ENCODE peak calls at places on chromosomes 11 and 22, in eight cellular contexts. One of them, this sample, is unnamed.
A peak's percentile ranks its signal among the peaks of the same experiment; 100 is the strongest.

GRCh38 chr22:46469701-46470100 is 67.7 kb downstream of the CELSR1 start:
- DNase-seq in fibroblast of the aortic adventitia: no peak
- DNase-seq in T47D: peak; percentile 55
- DNase-seq in cardiac muscle cell: no peak
- DNase-seq in H54: no peak
- DNase-seq in NCI-H2081 treated with DMSO at 0.1 percent for 48 hours: no peak
- DNase-seq in EL: no peak
- DNase-seq in RPMI7951: no peak
- DNase-seq in this sample: no peak

GRCh38 chr11:23866641-23867040 is 630.2 kb upstream of the LUZP2 start:
- DNase-seq in fibroblast of the aortic adventitia: peak; percentile 16
- DNase-seq in T47D: no peak
- DNase-seq in cardiac muscle cell: no peak
- DNase-seq in H54: no peak
- DNase-seq in NCI-H2081 treated with DMSO at 0.1 percent for 48 hours: no peak
- DNase-seq in EL: peak; percentile 13
- DNase-seq in RPMI7951: no peak
- DNase-seq in this sample: no peak

GRCh38 chr11:69355346-69355940 is 61.5 kb downstream of the MYEOV start:
- DNase-seq in fibroblast of the aortic adventitia: no peak
- DNase-seq in T47D: no peak
- DNase-seq in cardiac muscle cell: no peak
- DNase-seq in H54: no peak
- DNase-seq in NCI-H2081 treated with DMSO at 0.1 percent for 48 hours: no peak
- DNase-seq in EL: no peak
- DNase-seq in RPMI7951: no peak
- DNase-seq in this sample: no peak

GRCh38 chr11:76455331-76455730 is 10.5 kb downstream of the EMSY start:
- DNase-seq in fibroblast of the aortic adventitia: no peak
- DNase-seq in T47D: no peak
- DNase-seq in cardiac muscle cell: peak; percentile 60
- DNase-seq in H54: no peak
- DNase-seq in NCI-H2081 treated with DMSO at 0.1 percent for 48 hours: no peak
- DNase-seq in EL: peak; percentile 40
- DNase-seq in RPMI7951: no peak
- DNase-seq in this sample: no peak

GRCh38 chr11:83070878-83071640 is 638 bp downstream of the RAB30 start:
- DNase-seq in fibroblast of the aortic adventitia: peak; percentile 41
- DNase-seq in T47D: peak; percentile 27
- DNase-seq in cardiac muscle cell: peak; percentile 30
- DNase-seq in H54: no peak
- DNase-seq in NCI-H2081 treated with DMSO at 0.1 percent for 48 hours: no peak
- DNase-seq in EL: peak; percentile 32
- DNase-seq in RPMI7951: peak; percentile 18
- DNase-seq in this sample: no peak

GRCh38 chr11:90204832-90205646 is 17.8 kb downstream of the CHORDC1 start:
- DNase-seq in fibroblast of the aortic adventitia: peak; percentile 75
- DNase-seq in T47D: no peak
- DNase-seq in cardiac muscle cell: peak; percentile 76
- DNase-seq in H54: no peak
- DNase-seq in NCI-H2081 treated with DMSO at 0.1 percent for 48 hours: no peak
- DNase-seq in EL: peak; percentile 53
- DNase-seq in RPMI7951: peak; percentile 58
- DNase-seq in this sample: no peak

GRCh38 chr11:127644366-127644765 is 643.8 kb upstream of the KIRREL3 start:
- DNase-seq in fibroblast of the aortic adventitia: no peak
- DNase-seq in T47D: no peak
- DNase-seq in cardiac muscle cell: no peak
- DNase-seq in H54: no peak
- DNase-seq in NCI-H2081 treated with DMSO at 0.1 percent for 48 hours: no peak
- DNase-seq in EL: no peak
- DNase-seq in RPMI7951: no peak
- DNase-seq in this sample: no peak

GRCh38 chr11:1830500-1831223 is 4.1 kb upstream of the SYT8 start:
- DNase-seq in fibroblast of the aortic adventitia: no peak
- DNase-seq in T47D: no peak
- DNase-seq in cardiac muscle cell: peak; percentile 33
- DNase-seq in H54: no peak
- DNase-seq in NCI-H2081 treated with DMSO at 0.1 percent for 48 hours: no peak
- DNase-seq in EL: no peak
- DNase-seq in RPMI7951: peak; percentile 86
- DNase-seq in this sample: no peak

GRCh38 chr22:47148956-47149748 is 386.7 kb downstream of the TBC1D22A start:
- DNase-seq in fibroblast of the aortic adventitia: no peak
- DNase-seq in T47D: no peak
- DNase-seq in cardiac muscle cell: no peak
- DNase-seq in H54: no peak
- DNase-seq in NCI-H2081 treated with DMSO at 0.1 percent for 48 hours: no peak
- DNase-seq in EL: no peak
- DNase-seq in RPMI7951: no peak
- DNase-seq in this sample: no peak

GRCh38 chr11:31656051-31656450 is 146.5 kb downstream of the ELP4 start:
- DNase-seq in fibroblast of the aortic adventitia: peak; percentile 16
- DNase-seq in T47D: no peak
- DNase-seq in cardiac muscle cell: peak; percentile 18
- DNase-seq in H54: no peak
- DNase-seq in NCI-H2081 treated with DMSO at 0.1 percent for 48 hours: no peak
- DNase-seq in EL: peak; percentile 29
- DNase-seq in RPMI7951: peak; percentile 58
- DNase-seq in this sample: no peak